ENCODE peak calls at places on chromosomes 1 and 21, in eight cellular contexts. U is A549, S is stomach, X is SK-N-SH, I is GM12878, G is K562, K is transverse colon, F is suprapubic skin. J is an unnamed sample. For H3K4me1, the result is how much of the 10 kb centered on the place peaks cover.

GRCh38 chr1:43452789-43453441 is 816 bp downstream of the HYI start:
- DNase-seq in S (peak), F (no peak), X (no peak), K (no peak), U (no peak), I (no peak), G (peak), J (no peak)

GRCh38 chr21:17925900-17926299 is 106.7 kb upstream of the C21orf91 start:
- DNase-seq in X (no peak), F (no peak), K (no peak), G (no peak), S (no peak), U (no peak), I (no peak), J (no peak)

GRCh38 chr1:40997096-40997495 is 17.6 kb downstream of the CTPS1 start:
- DNase-seq in K (no peak), G (no peak), X (no peak), U (no peak), S (no peak), I (no peak), F (no peak), J (no peak)

GRCh38 chr1:3785458-3786157 is 10.7 kb downstream of the LRRC47 start:
- DNase-seq in F (no peak), I (no peak), G (peak), U (no peak), K (peak), X (peak), S (no peak), J (no peak)

GRCh38 chr1:38026592-38027200 is 14.2 kb downstream of the UTP11 start:
- DNase-seq in G (peak), K (peak), S (peak), X (no peak), I (no peak), F (no peak), U (peak), J (peak)

GRCh38 chr1:15902882-15903281 is 55.4 kb downstream of the SPEN start:
- DNase-seq in F (no peak), S (no peak), U (peak), X (no peak), K (no peak), G (no peak), I (no peak), J (no peak)

GRCh38 chr1:113135460-113135859 is 62.5 kb downstream of the LRIG2 start:
- DNase-seq in X (no peak), G (no peak), F (no peak), K (no peak), U (no peak), I (no peak), S (no peak), J (no peak)

GRCh38 chr1:199298825-199299224 is 660.0 kb downstream of the PTPRC start:
- DNase-seq in U (no peak), K (no peak), I (no peak), S (no peak), G (no peak), F (no peak), X (no peak), J (no peak)

GRCh38 chr21:34576043-34576466 is 38.9 kb downstream of the RCAN1 start:
- DNase-seq in X (no peak), U (no peak), I (no peak), S (no peak), G (no peak), F (no peak), K (no peak), J (no peak)

GRCh38 chr1:167904641-167905040 is 9.3 kb downstream of the ADCY10 start:
- DNase-seq in U (no peak), K (no peak), G (peak), S (no peak), F (no peak), X (no peak), I (no peak), J (no peak)

GRCh38 chr1:33132549-33132948 is 49.3 kb downstream of the TRIM62 start:
- DNase-seq in K (no peak), F (no peak), U (no peak), I (no peak), X (no peak), G (no peak), S (no peak), J (no peak)

GRCh38 chr1:48627467-48627866 is 149.2 kb downstream of the BEND5 start:
- DNase-seq in X (no peak), F (no peak), K (no peak), S (no peak), U (no peak), G (no peak), I (no peak), J (no peak)

GRCh38 chr1:55060133-55060999 is 21.0 kb downstream of the PCSK9 start:
- DNase-seq in U (no peak), X (no peak), G (no peak), F (no peak), I (peak), S (no peak), K (no peak), J (no peak)

GRCh38 chr1:145960468-145961108 is 2.8 kb upstream of the LIX1L start:
- DNase-seq in I (no peak), S (peak), U (peak), X (peak), F (peak), G (no peak), K (peak), J (peak)

GRCh38 chr21:46021398-46021797 is 39.8 kb downstream of the COL6A1 start:
- DNase-seq in I (no peak), G (no peak), U (no peak), X (no peak), K (no peak), F (no peak), S (no peak), J (no peak)
- TF ChIP-seq EP300 in I (no peak), G (no peak), U (no peak), X (no peak), K (no peak), F (no peak), S (no peak), J (no peak)

DNA sequence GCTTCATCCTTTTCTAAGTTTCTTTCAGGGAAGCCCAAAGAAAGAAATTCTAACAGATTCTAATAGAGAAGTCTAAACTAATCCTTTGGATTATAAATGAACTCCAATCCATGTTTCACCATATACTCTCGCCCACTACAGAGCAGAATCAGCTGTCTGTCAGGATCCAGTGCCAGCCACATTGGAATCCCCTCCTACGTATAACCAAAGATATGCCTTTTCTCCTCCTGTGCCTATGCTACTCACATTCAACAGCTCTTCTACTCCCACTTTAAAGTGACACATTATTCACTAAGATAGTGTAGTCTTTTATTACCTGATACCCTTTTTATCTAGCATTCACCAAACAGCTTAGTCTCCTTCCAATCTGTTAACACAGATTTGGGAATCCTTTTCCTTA is 3.1 kb downstream of the ETV3 start:
- DNase-seq in S (no peak), G (no peak), X (no peak), I (no peak), F (no peak), K (no peak), U (no peak), J (no peak)
- H3K27ac ChIP-seq in S (no peak), G (no peak), X (no peak), I (no peak), F (no peak), K (no peak), U (no peak), J (no peak)

GRCh38 chr21:29025328-29025713 is 853 bp downstream of the USP16 start:
- DNase-seq in G (peak), K (no peak), F (no peak), X (no peak), S (no peak), U (no peak), I (no peak), J (no peak)
- H3K4me1 ChIP-seq in G (under half), K (under half), F (under half), X (under half), S (under half), U (under half), I (under half), J (under half)

GRCh38 chr1:175129997-175130648 is 62.5 kb downstream of the KIAA0040 start:
- DNase-seq in G (peak), X (peak), K (no peak), I (no peak), S (no peak), F (no peak), U (no peak), J (no peak)
- TF ChIP-seq EP300 in G (no peak), X (peak), K (no peak), I (no peak), S (no peak), F (no peak), U (no peak), J (no peak)

GRCh38 chr1:30171956-30172694 is 551.3 kb downstream of the MATN1 start:
- DNase-seq in F (no peak), K (no peak), I (no peak), U (no peak), S (peak), X (no peak), G (no peak), J (no peak)
- H3K27ac ChIP-seq in F (no peak), K (no peak), I (no peak), U (no peak), S (no peak), X (no peak), G (no peak), J (no peak)

DNA sequence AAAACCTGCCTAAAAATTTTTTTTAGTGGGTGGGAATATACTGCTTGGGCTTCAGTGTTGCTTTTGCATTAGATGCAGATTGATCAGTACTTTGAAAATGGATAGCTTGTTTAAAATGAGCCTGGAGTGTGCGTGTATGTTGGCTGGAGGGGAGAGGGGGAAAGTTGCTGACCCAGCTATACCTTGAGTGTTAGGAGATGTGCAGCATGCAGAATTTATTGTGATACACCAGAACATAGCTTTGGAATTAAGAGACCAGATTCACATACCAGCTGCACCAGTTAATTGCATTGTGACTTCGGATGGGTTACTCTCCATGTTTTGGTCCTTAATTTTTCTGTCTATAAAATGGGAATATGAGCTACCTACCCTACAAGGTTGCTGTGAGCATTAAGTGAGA is 60.4 kb downstream of the PRDM2 start:
- DNase-seq in G (no peak), S (no peak), K (no peak), X (no peak), F (no peak), U (no peak), I (no peak), J (no peak)
- H3K4me1 ChIP-seq in G (under half), S (under half), K (under half), X (under half), F (half or more), U (under half), I (under half), J (under half)

DNA sequence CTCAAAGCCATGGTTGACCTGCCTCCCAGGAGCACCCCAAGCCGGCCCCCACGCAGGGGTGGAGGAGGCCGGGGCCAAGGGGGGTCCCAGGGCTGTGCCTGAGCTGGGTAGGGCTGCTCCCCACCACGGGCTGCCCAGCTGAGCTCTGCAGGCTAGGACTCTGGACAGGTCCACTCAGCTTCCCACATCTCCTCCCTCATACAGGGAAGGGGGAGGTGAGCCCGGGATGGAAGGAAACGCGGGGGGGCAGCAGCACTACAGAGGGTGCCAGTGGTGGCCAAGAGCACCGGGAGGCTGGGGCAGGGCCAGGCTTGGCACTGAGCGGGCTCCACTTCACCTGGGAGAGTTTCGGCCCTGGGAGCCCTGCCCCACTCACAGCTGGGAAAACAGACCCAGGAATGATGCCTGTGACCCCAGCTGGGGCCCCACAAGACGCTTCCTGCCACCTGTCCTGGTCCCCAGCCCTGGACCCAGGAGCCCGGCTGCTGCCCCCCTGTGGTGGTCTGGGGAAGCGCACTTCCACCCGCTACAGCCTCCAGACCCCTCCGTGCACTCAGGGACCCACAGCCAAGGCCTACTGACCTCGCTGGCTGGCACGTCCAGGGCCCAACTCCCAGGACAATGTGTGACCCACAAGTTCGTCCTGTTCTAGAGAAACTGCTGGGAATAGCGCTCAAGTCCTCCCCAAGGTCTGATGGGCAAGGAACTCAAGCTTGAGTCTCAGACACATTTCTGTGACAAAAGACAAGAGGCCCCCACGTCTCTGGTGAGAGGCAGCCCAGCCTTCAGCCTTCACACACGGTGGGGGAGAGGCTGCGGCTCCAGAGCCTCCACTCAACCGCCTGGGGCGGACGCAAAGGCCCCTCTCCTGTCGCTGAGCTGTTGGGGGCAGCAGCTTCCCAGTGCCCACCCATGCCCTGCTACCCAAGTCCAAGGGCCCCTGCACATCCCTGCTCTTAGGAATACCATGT is 3.0 kb downstream of the AURKAIP1 start:
- DNase-seq in X (peak), U (peak), K (peak), G (peak), S (peak), I (no peak), F (peak), J (peak)
- TF ChIP-seq EP300 in X (no peak), U (no peak), K (no peak), G (no peak), S (no peak), I (no peak), F (no peak), J (no peak)

GRCh38 chr1:31654171-31654776 is 9.6 kb upstream of the PEF1 start:
- DNase-seq in S (no peak), F (no peak), U (no peak), G (no peak), X (no peak), I (no peak), K (no peak), J (no peak)

GRCh38 chr1:31653761-31654160 is 9.1 kb upstream of the PEF1 start:
- DNase-seq in S (no peak), X (no peak), K (no peak), G (no peak), F (no peak), I (no peak), U (no peak), J (no peak)

GRCh38 chr1:31651766-31652165 is 7.1 kb upstream of the PEF1 start:
- DNase-seq in U (no peak), X (no peak), S (no peak), K (no peak), I (no peak), G (no peak), F (no peak), J (no peak)

GRCh38 chr1:31651025-31651424 is 6.3 kb upstream of the PEF1 start:
- DNase-seq in G (no peak), K (no peak), U (no peak), S (no peak), X (no peak), F (no peak), I (no peak), J (no peak)

GRCh38 chr1:31652891-31653489 is 8.3 kb upstream of the PEF1 start:
- DNase-seq in X (no peak), K (no peak), G (no peak), I (no peak), U (no peak), F (no peak), S (no peak), J (no peak)
- H3K27ac ChIP-seq in X (no peak), K (no peak), G (no peak), I (no peak), U (no peak), F (no peak), S (no peak), J (no peak)

DNA sequence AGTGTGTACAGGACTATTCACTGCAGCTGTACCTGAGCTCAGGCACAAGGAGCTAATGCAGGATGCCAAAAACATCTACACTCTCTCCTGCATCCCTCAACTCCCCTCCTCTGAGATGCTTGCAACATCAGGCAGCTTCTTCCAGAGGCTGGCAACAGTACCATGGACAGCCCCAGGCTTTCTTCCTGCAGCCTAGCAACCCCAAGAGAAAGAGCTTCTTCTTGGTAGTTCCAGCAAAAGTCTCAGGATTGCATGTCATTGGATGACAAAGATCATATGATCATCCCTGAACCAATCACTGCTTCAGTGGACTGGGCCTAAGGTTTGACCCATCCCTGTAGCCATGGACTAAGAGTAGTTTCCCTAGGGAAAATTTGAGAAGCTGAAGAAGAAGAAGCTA is 46.7 kb downstream of the CAMK2N1 start:
- DNase-seq in F (no peak), K (no peak), I (no peak), G (no peak), X (no peak), U (no peak), S (no peak), J (no peak)
- H3K4me1 ChIP-seq in F (under half), K (under half), I (under half), G (under half), X (under half), U (under half), S (under half), J (under half)